ENCODE peak calls at places on chromosomes 13 and 19, in five cellular contexts. Z is neuronal stem cell, D is mesendoderm, I is IMR-90, G is H9. Y is an unnamed sample.

GRCh38 chr19:16207490-16208025 is 9.8 kb downstream of the AP1M1 start:
- DNase-seq in Z (no peak), D (no peak), I (no peak), G (no peak), Y (no peak)

GRCh38 chr13:29936051-29936813 is 85.8 kb upstream of the UBL3 start:
- DNase-seq in Z (no peak), D (no peak), I (no peak), G (no peak), Y (no peak)

GRCh38 chr13:105804561-105805190 is 730.8 kb downstream of the EFNB2 start:
- DNase-seq in Z (no peak), D (no peak), I (peak; percentile 59), G (no peak), Y (peak; percentile 62)

GRCh38 chr13:103386341-103386740 is 320.1 kb upstream of the SLC10A2 start:
- DNase-seq in Z (no peak), D (peak; percentile 36), I (no peak), G (no peak), Y (peak; percentile 14)

GRCh38 chr19:33273065-33273736 is 29.1 kb downstream of the CEBPA start:
- DNase-seq in Z (no peak), D (no peak), I (no peak), G (no peak), Y (no peak)

GRCh38 chr13:112219753-112220152 is 152.8 kb downstream of the SOX1 start:
- DNase-seq in Z (no peak), D (no peak), I (no peak), G (no peak), Y (no peak)

GRCh38 chr13:100387416-100387815 is 201.2 kb downstream of the GGACT start:
- DNase-seq in Z (no peak), D (no peak), I (no peak), G (no peak), Y (no peak)

GRCh38 chr13:72507394-72508199 is 219.8 kb downstream of the MZT1 start:
- DNase-seq in Z (no peak), D (no peak), I (no peak), G (no peak), Y (peak; percentile 2)

GRCh38 chr19:29779921-29780320 is 31.9 kb upstream of the CCNE1 start:
- DNase-seq in Z (no peak), D (no peak), I (no peak), G (peak; percentile 75), Y (no peak)

GRCh38 chr19:1854542-1855039 is 6.3 kb upstream of the REXO1 start:
- DNase-seq in Z (no peak), D (peak; percentile 26), I (no peak), G (peak; percentile 64), Y (no peak)

GRCh38 chr19:33767898-33768413 is 28.7 kb upstream of the KCTD15 start:
- DNase-seq in Z (peak; percentile 81), D (peak; percentile 84), I (peak; percentile 32), G (peak; percentile 82), Y (peak; percentile 12)

GRCh38 chr19:33348301-33349010 is 25.1 kb upstream of the CEBPG start:
- DNase-seq in Z (no peak), D (no peak), I (no peak), G (no peak), Y (no peak)

GRCh38 chr13:45219123-45219891 is 18.5 kb upstream of the KCTD4 start:
- DNase-seq in Z (no peak), D (no peak), I (no peak), G (no peak), Y (peak; percentile 31)

GRCh38 chr13:69601661-69602060 is 506.0 kb upstream of the ATXN8OS start:
- DNase-seq in Z (no peak), D (no peak), I (no peak), G (no peak), Y (no peak)

GRCh38 chr13:94065741-94066140 is 413.7 kb downstream of the DCT start:
- DNase-seq in Z (no peak), D (no peak), I (peak; percentile 78), G (no peak), Y (peak; percentile 32)

GRCh38 chr19:6530385-6531162 is at the start of gene TNFSF9:
- DNase-seq in Z (peak; percentile 84), D (peak; percentile 86), I (peak; percentile 59), G (peak; percentile 92), Y (peak; percentile 87)

GRCh38 chr13:64239372-64239771 is 2823.7 kb upstream of the PCDH20 start:
- DNase-seq in Z (no peak), D (peak; percentile 11), I (peak; percentile 70), G (no peak), Y (peak; percentile 18)

GRCh38 chr19:10431254-10431942 is 11.1 kb downstream of the PDE4A start:
- DNase-seq in Z (no peak), D (peak; percentile 41), I (no peak), G (no peak), Y (no peak)

GRCh38 chr13:109728061-109728460 is 58.3 kb downstream of the IRS2 start:
- DNase-seq in Z (no peak), D (no peak), I (no peak), G (no peak), Y (no peak)

GRCh38 chr13:107587681-107588080 is 627.7 kb downstream of the LIG4 start:
- DNase-seq in Z (no peak), D (no peak), I (no peak), G (no peak), Y (no peak)

GRCh38 chr13:45331981-45332830 is 8.8 kb downstream of the TPT1 start:
- DNase-seq in Z (no peak), D (no peak), I (peak; percentile 88), G (no peak), Y (peak; percentile 91)

GRCh38 chr19:10501971-10502523 is 1.1 kb downstream of the KEAP1 start:
- DNase-seq in Z (no peak), D (peak; percentile 51), I (peak; percentile 29), G (peak; percentile 49), Y (peak; percentile 59)

GRCh38 chr19:12782174-12782423 is 6.7 kb upstream of the HOOK2 start:
- DNase-seq in Z (no peak), D (no peak), I (no peak), G (no peak), Y (no peak)

GRCh38 chr13:93151277-93151676 is 75.3 kb upstream of the GPC6 start:
- DNase-seq in Z (no peak), D (no peak), I (peak; percentile 91), G (no peak), Y (peak; percentile 70)

GRCh38 chr13:95713651-95714050 is 36.7 kb downstream of the DNAJC3 start:
- DNase-seq in Z (no peak), D (no peak), I (peak; percentile 27), G (no peak), Y (peak; percentile 31)

GRCh38 chr13:58804832-58805231 is 1173.3 kb downstream of the PCDH17 start:
- DNase-seq in Z (no peak), D (no peak), I (no peak), G (no peak), Y (no peak)

GRCh38 chr19:43470288-43470687 is 4.9 kb upstream of the LYPD3 start:
- DNase-seq in Z (no peak), D (peak; percentile 68), I (peak; percentile 93), G (no peak), Y (peak; percentile 22)

GRCh38 chr19:47779524-47780214 is 1.2 kb downstream of the SELENOW start:
- DNase-seq in Z (no peak), D (no peak), I (no peak), G (no peak), Y (peak; percentile 37)

GRCh38 chr13:77492982-77493381 is 42.5 kb upstream of the SCEL start:
- DNase-seq in Z (no peak), D (peak; percentile 37), I (no peak), G (no peak), Y (no peak)

GRCh38 chr13:34943675-34944634 is 1.9 kb downstream of the NBEA start:
- DNase-seq in Z (no peak), D (no peak), I (no peak), G (no peak), Y (no peak)

GRCh38 chr19:392375-392970 is 16.5 kb downstream of the C2CD4C start:
- DNase-seq in Z (no peak), D (no peak), I (no peak), G (no peak), Y (no peak)

GRCh38 chr13:42000836-42001235 is 39.9 kb upstream of the VWA8 start:
- DNase-seq in Z (no peak), D (peak; percentile 55), I (no peak), G (no peak), Y (peak; percentile 4)

GRCh38 chr13:42007844-42008243 is 40.6 kb upstream of the DGKH start:
- DNase-seq in Z (no peak), D (no peak), I (peak; percentile 79), G (no peak), Y (peak; percentile 6)

GRCh38 chr13:42001580-42001979 is 40.7 kb upstream of the VWA8 start:
- DNase-seq in Z (no peak), D (peak; percentile 34), I (peak; percentile 93), G (peak; percentile 36), Y (peak; percentile 80)

DNA sequence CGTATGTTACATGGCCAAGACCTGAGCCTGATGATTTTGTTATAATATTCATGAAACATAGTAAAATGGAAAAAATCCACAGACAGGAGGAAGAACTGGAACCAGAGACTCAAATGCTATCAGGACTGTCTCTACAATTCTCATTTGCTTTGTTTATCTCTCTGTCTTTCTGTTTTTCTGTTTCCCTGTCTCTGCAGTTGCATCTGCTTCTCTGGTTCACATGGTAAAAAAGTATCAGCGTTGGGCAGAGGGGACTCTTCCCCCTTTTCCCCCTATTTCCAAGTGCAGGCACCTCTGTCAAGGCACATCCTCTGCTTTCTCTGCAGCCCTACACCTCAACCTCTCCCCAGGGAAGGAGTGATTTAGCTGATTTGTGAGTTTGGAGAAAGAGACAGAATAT is 41.2 kb upstream of the VWA8 start:
- DNase-seq in Z (no peak), D (no peak), I (no peak), G (no peak), Y (no peak)
- H3K18ac ChIP-seq in Z (no peak overlapping the region), D (no peak overlapping the region), I (peak overlapping the region; percentile 46), G (no peak overlapping the region), Y (no peak overlapping the region)

GRCh38 chr19:35142531-35143230 is 374 bp upstream of the FXYD7 start:
- DNase-seq in Z (no peak), D (peak; percentile 75), I (no peak), G (peak; percentile 85), Y (peak; percentile 30)
- H2BK5ac ChIP-seq in Z (no peak overlapping the region), D (no peak overlapping the region), I (no peak overlapping the region), G (no peak overlapping the region), Y (no peak overlapping the region)

DNA sequence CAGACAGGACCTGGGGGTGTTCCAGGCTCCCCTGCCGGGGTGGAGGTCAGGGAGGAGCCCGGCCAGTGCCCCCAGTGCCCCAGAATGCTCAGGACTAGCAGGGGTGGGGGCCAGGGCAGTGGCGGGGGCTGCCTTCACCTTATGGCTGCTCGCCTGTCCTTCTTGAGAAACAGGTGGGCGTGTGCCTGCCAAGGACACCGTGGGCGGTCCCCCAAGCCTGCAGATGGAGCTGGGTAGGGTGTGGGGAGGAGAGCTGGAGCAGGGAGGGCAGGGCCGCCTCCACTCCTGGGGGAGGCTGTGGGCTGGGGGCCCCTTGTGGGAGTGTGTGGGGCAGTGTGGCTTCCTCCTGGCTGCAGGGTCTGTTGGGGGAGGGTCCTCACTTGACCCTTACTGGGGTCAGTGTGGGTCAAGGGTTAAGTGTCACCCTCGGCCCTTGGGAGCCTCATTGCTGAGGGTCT is 160.0 kb downstream of the KDM4B start:
- DNase-seq in Z (no peak), D (no peak), I (no peak), G (no peak), Y (peak; percentile 50)
- H3K9ac ChIP-seq in Z (peak overlapping the region; percentile 37), D (no peak overlapping the region), I (no peak overlapping the region), G (no peak overlapping the region), Y (no peak overlapping the region)

GRCh38 chr19:5352229-5352763 is 11.7 kb upstream of the PTPRS start:
- DNase-seq in Z (no peak), D (peak; percentile 58), I (peak; percentile 15), G (no peak), Y (peak; percentile 40)
- H3K18ac ChIP-seq in Z (peak overlapping the region; percentile 63), D (no peak overlapping the region), I (no peak overlapping the region), G (peak overlapping the region; percentile 95), Y (no peak overlapping the region)